ENCODE peak calls at places on chromosomes 16 and 17, in eight cellular contexts. U, G, B, E, Y, F, D and R are unnamed samples.

GRCh38 chr17:73297934-73298861 is 13.6 kb downstream of the CDC42EP4 start:
- DNase-seq in U (no peak), G (no peak), B (no peak), E (peak; percentile 58), Y (no peak), F (no peak), D (no peak), R (no peak)

GRCh38 chr16:2511128-2511785 is 2.5 kb upstream of the ATP6V0C start:
- DNase-seq in U (peak; percentile 87), G (no peak), B (peak; percentile 40), E (peak; percentile 43), Y (no peak), F (peak; percentile 90), D (no peak), R (no peak)

GRCh38 chr17:73711184-73711583 is 66.9 kb upstream of the SDK2 start:
- DNase-seq in U (no peak), G (no peak), B (no peak), E (no peak), Y (no peak), F (no peak), D (no peak), R (no peak)

GRCh38 chr17:39079836-39080235 is 71.6 kb downstream of the PLXDC1 start:
- DNase-seq in U (no peak), G (no peak), B (no peak), E (no peak), Y (no peak), F (no peak), D (no peak), R (no peak)

GRCh38 chr16:90057738-90058173 is 19.4 kb downstream of the PRDM7 start:
- DNase-seq in U (no peak), G (peak; percentile 56), B (no peak), E (peak; percentile 89), Y (peak; percentile 69), F (no peak), D (no peak), R (no peak)

GRCh38 chr16:29815793-29816693 is at the start of gene PAGR1:
- DNase-seq in U (peak; percentile 99), G (peak; percentile 99), B (peak; percentile 99), E (peak; percentile 99), Y (peak; percentile 99), F (peak; percentile 99), D (peak; percentile 95), R (peak; percentile 99)

GRCh38 chr16:14056970-14057369 is 14.1 kb upstream of the MRTFB start:
- DNase-seq in U (no peak), G (no peak), B (no peak), E (peak; percentile 68), Y (peak; percentile 1), F (no peak), D (no peak), R (no peak)

GRCh38 chr17:29807520-29808361 is 122.3 kb downstream of the SSH2 start:
- DNase-seq in U (peak; percentile 78), G (peak; percentile 48), B (peak; percentile 76), E (peak; percentile 79), Y (peak; percentile 81), F (no peak), D (peak; percentile 47), R (peak; percentile 18)

GRCh38 chr16:14029658-14030057 is 41.5 kb upstream of the MRTFB start:
- DNase-seq in U (no peak), G (no peak), B (no peak), E (no peak), Y (no peak), F (no peak), D (no peak), R (no peak)

GRCh38 chr16:67530013-67530939 is 1.6 kb downstream of the RIPOR1 start:
- DNase-seq in U (peak; percentile 88), G (no peak), B (peak; percentile 59), E (peak; percentile 82), Y (peak; percentile 55), F (peak; percentile 94), D (no peak), R (peak; percentile 40)

GRCh38 chr16:20767577-20767976 is 3.8 kb downstream of the ACSM3 start:
- DNase-seq in U (no peak), G (no peak), B (no peak), E (no peak), Y (no peak), F (no peak), D (no peak), R (no peak)

GRCh38 chr17:30505868-30506417 is 28.7 kb downstream of the GOSR1 start:
- DNase-seq in U (no peak), G (no peak), B (no peak), E (no peak), Y (no peak), F (no peak), D (no peak), R (no peak)

GRCh38 chr17:8650119-8650499 is 19.6 kb upstream of the MYH10 start:
- DNase-seq in U (no peak), G (no peak), B (no peak), E (no peak), Y (no peak), F (no peak), D (no peak), R (no peak)

GRCh38 chr17:1515640-1516402 is 591 bp downstream of the INPP5K start:
- DNase-seq in U (no peak), G (peak; percentile 86), B (peak; percentile 89), E (peak; percentile 89), Y (peak; percentile 83), F (peak; percentile 83), D (no peak), R (peak; percentile 29)

GRCh38 chr17:67353929-67354557 is 12.3 kb downstream of the PSMD12 start:
- DNase-seq in U (no peak), G (no peak), B (no peak), E (no peak), Y (no peak), F (no peak), D (no peak), R (no peak)

GRCh38 chr16:89168381-89169189 is 3.0 kb upstream of the CDH15 start:
- DNase-seq in U (no peak), G (no peak), B (no peak), E (no peak), Y (no peak), F (no peak), D (no peak), R (no peak)

GRCh38 chr17:68315930-68316329 is 24.6 kb downstream of the ARSG start:
- DNase-seq in U (no peak), G (no peak), B (no peak), E (no peak), Y (no peak), F (no peak), D (no peak), R (no peak)

GRCh38 chr16:75402821-75403475 is 30.4 kb downstream of the CFDP1 start:
- DNase-seq in U (no peak), G (peak; percentile 35), B (peak; percentile 16), E (peak; percentile 49), Y (peak; percentile 35), F (no peak), D (no peak), R (no peak)

GRCh38 chr17:77794846-77795245 is 163.7 kb upstream of the TNRC6C start:
- DNase-seq in U (no peak), G (no peak), B (no peak), E (no peak), Y (no peak), F (no peak), D (no peak), R (no peak)

GRCh38 chr17:9644910-9645751 is at the start of gene USP43:
- DNase-seq in U (peak; percentile 87), G (peak; percentile 81), B (peak; percentile 41), E (peak; percentile 45), Y (no peak), F (no peak), D (peak; percentile 9), R (no peak)

GRCh38 chr17:53462393-53462811 is 360.3 kb upstream of the KIF2B start:
- DNase-seq in U (no peak), G (no peak), B (no peak), E (peak; percentile 61), Y (no peak), F (no peak), D (no peak), R (no peak)

GRCh38 chr17:29563816-29564215 is 3.0 kb downstream of the ABHD15 start:
- DNase-seq in U (no peak), G (no peak), B (no peak), E (no peak), Y (no peak), F (no peak), D (no peak), R (no peak)

GRCh38 chr17:27848941-27849340 is 44.2 kb downstream of the LYRM9 start:
- DNase-seq in U (no peak), G (no peak), B (no peak), E (no peak), Y (no peak), F (no peak), D (no peak), R (peak; percentile 74)

GRCh38 chr16:85656351-85657266 is 32.1 kb downstream of the GINS2 start:
- DNase-seq in U (no peak), G (no peak), B (peak; percentile 1), E (no peak), Y (no peak), F (no peak), D (no peak), R (no peak)

GRCh38 chr16:56603589-56603988 is 4.8 kb upstream of the MT2A start:
- DNase-seq in U (no peak), G (peak; percentile 66), B (peak; percentile 54), E (peak; percentile 42), Y (peak; percentile 26), F (no peak), D (no peak), R (peak; percentile 47)

GRCh38 chr16:1288813-1289479 is 20.5 kb upstream of the UBE2I start:
- DNase-seq in U (no peak), G (no peak), B (peak; percentile 49), E (no peak), Y (no peak), F (no peak), D (no peak), R (no peak)

GRCh38 chr17:47957591-47958490 is at the start of gene PRR15L:
- DNase-seq in U (peak; percentile 82), G (peak; percentile 79), B (no peak), E (no peak), Y (no peak), F (no peak), D (no peak), R (no peak)

GRCh38 chr16:89860747-89861304 is 12.6 kb upstream of the TCF25 start:
- DNase-seq in U (peak; percentile 84), G (peak; percentile 52), B (peak; percentile 72), E (peak; percentile 56), Y (peak; percentile 20), F (peak; percentile 75), D (peak; percentile 76), R (peak; percentile 19)

GRCh38 chr17:39225974-39226683 is 384 bp upstream of the STAC2 start:
- DNase-seq in U (no peak), G (no peak), B (peak; percentile 98), E (peak; percentile 72), Y (no peak), F (peak; percentile 97), D (peak; percentile 49), R (peak; percentile 36)

GRCh38 chr16:75087040-75087979 is 29.3 kb downstream of the LDHD start:
- DNase-seq in U (no peak), G (no peak), B (no peak), E (peak; percentile 19), Y (no peak), F (no peak), D (no peak), R (peak; percentile 98)

GRCh38 chr17:36597229-36597628 is 4.2 kb upstream of the MRM1 start:
- DNase-seq in U (peak; percentile 25), G (no peak), B (no peak), E (no peak), Y (no peak), F (no peak), D (no peak), R (no peak)

GRCh38 chr16:4003576-4003975 is 112.7 kb downstream of the ADCY9 start:
- DNase-seq in U (no peak), G (no peak), B (no peak), E (no peak), Y (no peak), F (no peak), D (no peak), R (no peak)

GRCh38 chr16:813204-813915 is 12.8 kb upstream of the GNG13 start:
- DNase-seq in U (no peak), G (peak; percentile 32), B (peak; percentile 86), E (peak; percentile 49), Y (peak; percentile 11), F (no peak), D (peak; percentile 63), R (no peak)

GRCh38 chr17:31598921-31599571 is 207.6 kb downstream of the RAB11FIP4 start:
- DNase-seq in U (no peak), G (no peak), B (no peak), E (no peak), Y (no peak), F (no peak), D (no peak), R (peak; percentile 38)